ENCODE peak calls at places on chromosomes 6 and 20, in five cellular contexts. T is lower lobe of right lung; E is heart right ventricle; I is brain microvascular endothelial cell; K is CD8-positive, alpha-beta T cell. M is an unnamed sample.

GRCh38 chr6:147177286-147177685 is 26.9 kb upstream of the STXBP5 start:
- DNase-seq in T (no peak), I (no peak), E (no peak), K (no peak), M (no peak)

GRCh38 chr6:161139766-161140553 is 133.9 kb downstream of the AGPAT4 start:
- DNase-seq in K (no peak), I (no peak), T (no peak), E (peak; percentile 43), M (no peak)

GRCh38 chr6:137290601-137291261 is 71.5 kb upstream of the IFNGR1 start:
- DNase-seq in E (no peak), I (no peak), T (no peak), K (no peak), M (no peak)

GRCh38 chr6:105646391-105646867 is 243.5 kb upstream of the PREP start:
- DNase-seq in K (peak; percentile 35), E (no peak), T (no peak), I (no peak), M (no peak)

GRCh38 chr20:24470031-24470781 is 777 bp downstream of the SYNDIG1 start:
- DNase-seq in K (no peak), T (no peak), I (no peak), E (peak; percentile 21), M (no peak)

GRCh38 chr6:152356659-152357058 is 280.5 kb downstream of the SYNE1 start:
- DNase-seq in T (no peak), I (peak; percentile 32), K (no peak), E (no peak), M (peak; percentile 20)

GRCh38 chr6:68740828-68741500 is 105.9 kb downstream of the ADGRB3 start:
- DNase-seq in I (no peak), T (no peak), K (no peak), E (no peak), M (no peak)

GRCh38 chr20:6908673-6909072 is 141.2 kb downstream of the BMP2 start:
- DNase-seq in E (no peak), I (no peak), T (no peak), K (no peak), M (peak; percentile 57)

GRCh38 chr6:7245668-7246393 is 67.2 kb downstream of the SSR1 start:
- DNase-seq in T (peak; percentile 37), K (no peak), I (no peak), E (no peak), M (no peak)

GRCh38 chr20:41391587-41392001 is 25.0 kb upstream of the EMILIN3 start:
- DNase-seq in I (no peak), T (peak; percentile 45), E (no peak), K (no peak), M (no peak)

GRCh38 chr20:63017826-63018411 is 11.2 kb upstream of the BHLHE23 start:
- DNase-seq in K (peak; percentile 12), T (no peak), E (peak; percentile 11), I (no peak), M (no peak)

GRCh38 chr20:33732166-33732970 is 572 bp downstream of the ZNF341 start:
- DNase-seq in K (peak; percentile 81), E (peak; percentile 91), I (peak; percentile 59), T (peak; percentile 93), M (no peak)

GRCh38 chr6:74455786-74456185 is 750.1 kb downstream of the COL12A1 start:
- DNase-seq in T (no peak), E (no peak), K (no peak), I (no peak), M (no peak)

GRCh38 chr6:43428112-43428570 is 800 bp downstream of the ABCC10 start:
- DNase-seq in E (no peak), K (no peak), I (no peak), T (no peak), M (no peak)

GRCh38 chr6:8027965-8028651 is 36.1 kb downstream of the BLOC1S5 start:
- DNase-seq in T (no peak), I (peak; percentile 24), E (no peak), K (no peak), M (no peak)

GRCh38 chr6:5671604-5672559 is 334.8 kb downstream of the NRN1 start:
- DNase-seq in E (no peak), K (no peak), T (no peak), I (no peak), M (no peak)

GRCh38 chr20:62186887-62187866 is 4.3 kb downstream of the MTG2 start:
- DNase-seq in T (no peak), I (no peak), K (no peak), E (no peak), M (no peak)

GRCh38 chr6:140001005-140001404 is 626.6 kb upstream of the CITED2 start:
- DNase-seq in K (no peak), E (no peak), I (no peak), T (no peak), M (no peak)

GRCh38 chr6:157887892-157888291 is 64.8 kb downstream of the SNX9 start:
- DNase-seq in K (no peak), I (no peak), E (no peak), T (no peak), M (no peak)

GRCh38 chr20:61929971-61930666 is 135.6 kb downstream of the TAF4 start:
- DNase-seq in I (no peak), E (peak; percentile 1), T (peak; percentile 28), K (no peak), M (no peak)

GRCh38 chr6:24430086-24430485 is 27.4 kb downstream of the MRS2 start:
- DNase-seq in T (no peak), K (no peak), E (no peak), I (no peak), M (no peak)

GRCh38 chr6:100099189-100100074 is 105.4 kb upstream of the MCHR2 start:
- DNase-seq in T (no peak), E (no peak), K (no peak), I (no peak), M (no peak)

GRCh38 chr6:156407334-156407733 is 369.8 kb upstream of the ARID1B start:
- DNase-seq in K (no peak), T (no peak), E (no peak), I (no peak), M (no peak)

GRCh38 chr6:114286211-114286610 is 56.6 kb downstream of the HS3ST5 start:
- DNase-seq in I (no peak), T (no peak), E (no peak), K (no peak), M (no peak)

GRCh38 chr6:145882121-145882531 is 67.5 kb upstream of the FBXO30 start:
- DNase-seq in I (no peak), E (no peak), T (no peak), K (no peak), M (no peak)

GRCh38 chr20:58694241-58695083 is 1.9 kb downstream of the NPEPL1 start:
- DNase-seq in I (no peak), E (no peak), T (no peak), K (no peak), M (no peak)

GRCh38 chr20:52142801-52143200 is 48.8 kb downstream of the ZFP64 start:
- DNase-seq in K (no peak), I (no peak), T (no peak), E (no peak), M (no peak)

GRCh38 chr6:80520195-80520594 is 413.7 kb downstream of the BCKDHB start:
- DNase-seq in T (no peak), K (no peak), E (no peak), I (no peak), M (no peak)

DNA sequence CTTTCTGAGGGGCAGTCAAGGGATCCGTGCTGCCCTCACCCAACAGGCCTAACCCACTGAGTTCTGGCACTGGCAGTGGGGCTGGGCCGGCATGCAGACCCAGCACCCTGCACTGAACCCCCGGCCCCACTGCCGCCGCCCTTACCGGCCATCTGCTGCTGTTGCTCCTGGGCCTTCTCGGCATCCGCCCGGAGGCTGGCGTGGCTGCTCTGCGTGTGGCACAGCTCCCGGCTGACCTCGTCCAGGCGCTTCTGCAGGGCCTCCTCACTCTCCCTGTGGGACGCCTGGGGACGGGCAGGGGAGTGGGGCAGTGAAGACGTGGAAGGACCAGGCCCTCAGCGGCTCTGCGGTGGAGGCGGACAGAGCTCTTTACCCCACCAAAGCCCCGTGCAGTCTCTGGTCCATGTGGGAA is 52.4 kb downstream of the RRBP1 start:
- DNase-seq in K (no peak), E (no peak), T (no peak), I (no peak), M (no peak)
- H3K36me3 ChIP-seq in K (no peaks in the 10 kb centered on the region), E (no peaks in the 10 kb centered on the region), T (peaks cover 100% of the 10 kb centered on the region), I (peaks cover 98% of the 10 kb centered on the region), M (peaks cover 48% of the 10 kb centered on the region)

GRCh38 chr20:47289989-47290388 is 66.5 kb downstream of the ZMYND8 start:
- DNase-seq in I (no peak), E (no peak), K (no peak), T (no peak), M (no peak)
- H3K36me3 ChIP-seq in I (peaks cover 58% of the 10 kb centered on the region), E (no peaks in the 10 kb centered on the region), K (peaks cover 44% of the 10 kb centered on the region), T (peaks cover 95% of the 10 kb centered on the region), M (peaks cover 18% of the 10 kb centered on the region)

DNA sequence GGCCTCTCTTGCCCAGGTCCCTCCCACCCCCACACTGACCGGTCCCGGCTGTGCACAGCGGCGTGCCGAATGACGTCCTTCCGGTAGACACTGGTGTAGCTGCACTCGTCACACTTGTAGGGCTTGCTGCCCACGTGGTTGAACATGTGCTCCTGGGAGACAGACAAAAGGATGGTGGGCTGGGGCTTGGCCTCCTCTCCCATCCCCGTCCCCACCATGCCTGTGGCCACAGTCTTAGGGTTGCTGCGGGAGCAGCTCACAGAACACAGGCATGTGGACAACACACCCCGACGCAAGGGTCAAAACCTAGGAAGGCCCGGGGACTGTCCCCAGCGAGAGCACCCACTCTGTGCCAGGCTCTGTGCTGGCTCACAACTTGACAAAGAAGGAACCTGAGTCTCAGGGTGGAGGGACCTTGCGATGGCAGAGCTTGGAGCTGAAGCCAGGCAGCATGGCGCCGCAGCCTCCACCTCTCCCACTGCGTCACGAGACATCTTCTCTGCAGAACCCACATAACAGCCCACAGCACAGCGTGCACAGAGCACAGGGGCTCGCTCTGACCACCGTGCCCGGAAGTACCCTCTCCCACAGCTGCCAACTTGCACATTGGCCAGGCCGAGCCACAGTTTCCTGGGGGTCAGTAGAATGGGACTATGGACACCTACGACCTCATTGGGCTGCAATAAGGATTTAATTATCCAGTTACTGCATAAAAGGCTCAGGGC is 9.8 kb downstream of the ZNF335 start:
- DNase-seq in E (no peak), K (no peak), I (no peak), T (peak; percentile 32), M (no peak)
- H3K36me3 ChIP-seq in E (peaks cover 10% of the 10 kb centered on the region), K (peaks cover 67% of the 10 kb centered on the region), I (peaks cover 79% of the 10 kb centered on the region), T (peaks cover 100% of the 10 kb centered on the region), M (peaks cover 44% of the 10 kb centered on the region)

DNA sequence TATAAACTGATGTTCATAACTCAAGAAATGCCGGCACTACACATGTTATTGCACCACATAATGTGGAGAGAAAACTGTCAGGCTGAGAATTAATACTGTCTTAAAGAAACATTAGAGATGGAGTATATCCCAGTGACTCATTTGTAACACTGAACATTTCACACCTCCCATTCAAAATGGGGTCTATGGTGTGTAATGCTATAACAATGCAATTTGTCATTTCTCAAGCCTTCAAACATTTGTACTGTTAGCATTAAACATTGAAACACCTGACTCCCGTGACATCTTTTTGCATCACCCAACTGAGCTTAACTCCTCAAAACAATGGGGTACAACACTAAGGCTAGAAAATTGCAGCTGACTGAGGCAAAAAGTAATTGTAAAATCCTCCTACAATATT is 151.7 kb downstream of the DST start:
- DNase-seq in K (no peak), T (no peak), I (peak; percentile 39), E (no peak), M (no peak)
- H3K36me3 ChIP-seq in K (no peaks in the 10 kb centered on the region), T (peaks cover 77% of the 10 kb centered on the region), I (peaks cover 18% of the 10 kb centered on the region), E (no peaks in the 10 kb centered on the region), M (peaks cover 2% of the 10 kb centered on the region)

GRCh38 chr20:23375827-23376226 is 13.8 kb downstream of the GZF1 start:
- DNase-seq in I (no peak), K (no peak), E (no peak), T (no peak), M (no peak)
- H3K36me3 ChIP-seq in I (peaks cover 50% of the 10 kb centered on the region), K (peaks cover 21% of the 10 kb centered on the region), E (no peaks in the 10 kb centered on the region), T (peaks cover 88% of the 10 kb centered on the region), M (peaks cover 11% of the 10 kb centered on the region)